ENCODE peak calls at places on chromosomes 7 and 10, in six cellular contexts. One of them, this sample, is unnamed.

GRCh38 chr7:2539031-2540028 is 16.0 kb downstream of the BRAT1 start:
- DNase-seq in suprapubic skin: peak; percentile 73
- DNase-seq in transverse colon: peak; percentile 6
- DNase-seq in sigmoid colon: peak; percentile 55
- DNase-seq in HepG2: no peak
- DNase-seq in K562: no peak
- DNase-seq in this sample: peak; percentile 77

GRCh38 chr10:58436071-58436470 is 50.9 kb downstream of the TFAM start:
- DNase-seq in K562: no peak
- DNase-seq in sigmoid colon: no peak
- DNase-seq in HepG2: no peak
- DNase-seq in transverse colon: no peak
- DNase-seq in suprapubic skin: no peak
- DNase-seq in this sample: no peak

GRCh38 chr7:94375167-94375566 is 19.5 kb upstream of the COL1A2 start:
- DNase-seq in sigmoid colon: peak; percentile 94
- DNase-seq in transverse colon: peak; percentile 38
- DNase-seq in suprapubic skin: no peak
- DNase-seq in K562: no peak
- DNase-seq in HepG2: no peak
- DNase-seq in this sample: no peak

GRCh38 chr7:41777894-41778596 is 75.2 kb upstream of the INHBA start:
- DNase-seq in sigmoid colon: no peak
- DNase-seq in K562: no peak
- DNase-seq in HepG2: no peak
- DNase-seq in transverse colon: no peak
- DNase-seq in suprapubic skin: no peak
- DNase-seq in this sample: peak; percentile 39

GRCh38 chr7:157573244-157573643 is 236.4 kb downstream of the DNAJB6 start:
- DNase-seq in HepG2: no peak
- DNase-seq in K562: no peak
- DNase-seq in sigmoid colon: peak; percentile 8
- DNase-seq in transverse colon: no peak
- DNase-seq in suprapubic skin: no peak
- DNase-seq in this sample: no peak

GRCh38 chr10:28769147-28769604 is 91.9 kb downstream of the BAMBI start:
- DNase-seq in suprapubic skin: no peak
- DNase-seq in transverse colon: no peak
- DNase-seq in sigmoid colon: no peak
- DNase-seq in HepG2: peak; percentile 86
- DNase-seq in K562: no peak
- DNase-seq in this sample: no peak

GRCh38 chr7:90624128-90624980 is 28.2 kb downstream of the CDK14 start:
- DNase-seq in transverse colon: no peak
- DNase-seq in suprapubic skin: no peak
- DNase-seq in K562: no peak
- DNase-seq in HepG2: no peak
- DNase-seq in sigmoid colon: no peak
- DNase-seq in this sample: no peak

GRCh38 chr7:139687980-139688632 is 89.7 kb downstream of the HIPK2 start:
- DNase-seq in sigmoid colon: no peak
- DNase-seq in K562: peak; percentile 85
- DNase-seq in suprapubic skin: no peak
- DNase-seq in transverse colon: no peak
- DNase-seq in HepG2: no peak
- DNase-seq in this sample: no peak

GRCh38 chr10:116972136-116972535 is 32.9 kb downstream of the SHTN1 start:
- DNase-seq in HepG2: no peak
- DNase-seq in K562: no peak
- DNase-seq in sigmoid colon: no peak
- DNase-seq in suprapubic skin: no peak
- DNase-seq in transverse colon: no peak
- DNase-seq in this sample: no peak

GRCh38 chr10:117134084-117135025 is 3.7 kb downstream of the VAX1 start:
- DNase-seq in HepG2: no peak
- DNase-seq in suprapubic skin: no peak
- DNase-seq in transverse colon: no peak
- DNase-seq in K562: no peak
- DNase-seq in sigmoid colon: no peak
- DNase-seq in this sample: peak; percentile 75

GRCh38 chr7:158410720-158411119 is 176.9 kb downstream of the PTPRN2 start:
- DNase-seq in suprapubic skin: peak; percentile 75
- DNase-seq in transverse colon: no peak
- DNase-seq in K562: no peak
- DNase-seq in sigmoid colon: peak; percentile 60
- DNase-seq in HepG2: no peak
- DNase-seq in this sample: no peak

GRCh38 chr10:86123304-86123703 is 243.3 kb downstream of the GRID1 start:
- DNase-seq in transverse colon: no peak
- DNase-seq in suprapubic skin: no peak
- DNase-seq in sigmoid colon: no peak
- DNase-seq in HepG2: no peak
- DNase-seq in K562: no peak
- DNase-seq in this sample: no peak

GRCh38 chr7:88306590-88307048 is at the start of gene STEAP4:
- DNase-seq in suprapubic skin: peak; percentile 93
- DNase-seq in HepG2: no peak
- DNase-seq in K562: no peak
- DNase-seq in sigmoid colon: peak; percentile 89
- DNase-seq in transverse colon: peak; percentile 83
- DNase-seq in this sample: peak; percentile 94

GRCh38 chr10:126376956-126377355 is 11.3 kb downstream of the ADAM12 start:
- DNase-seq in K562: no peak
- DNase-seq in sigmoid colon: no peak
- DNase-seq in HepG2: no peak
- DNase-seq in transverse colon: no peak
- DNase-seq in suprapubic skin: no peak
- DNase-seq in this sample: no peak

GRCh38 chr7:974820-975681 is at the start of gene COX19:
- DNase-seq in suprapubic skin: peak; percentile 95
- DNase-seq in K562: peak; percentile 96
- DNase-seq in HepG2: peak; percentile 75
- DNase-seq in transverse colon: peak; percentile 93
- DNase-seq in sigmoid colon: peak; percentile 94
- DNase-seq in this sample: peak; percentile 92

GRCh38 chr7:1480670-1481069 is 21.4 kb upstream of the MICALL2 start:
- DNase-seq in HepG2: no peak
- DNase-seq in K562: no peak
- DNase-seq in suprapubic skin: no peak
- DNase-seq in transverse colon: no peak
- DNase-seq in sigmoid colon: no peak
- DNase-seq in this sample: no peak

GRCh38 chr10:78968960-78969359 is 99.8 kb upstream of the ZMIZ1 start:
- DNase-seq in suprapubic skin: no peak
- DNase-seq in HepG2: no peak
- DNase-seq in transverse colon: no peak
- DNase-seq in K562: no peak
- DNase-seq in sigmoid colon: no peak
- DNase-seq in this sample: no peak

DNA sequence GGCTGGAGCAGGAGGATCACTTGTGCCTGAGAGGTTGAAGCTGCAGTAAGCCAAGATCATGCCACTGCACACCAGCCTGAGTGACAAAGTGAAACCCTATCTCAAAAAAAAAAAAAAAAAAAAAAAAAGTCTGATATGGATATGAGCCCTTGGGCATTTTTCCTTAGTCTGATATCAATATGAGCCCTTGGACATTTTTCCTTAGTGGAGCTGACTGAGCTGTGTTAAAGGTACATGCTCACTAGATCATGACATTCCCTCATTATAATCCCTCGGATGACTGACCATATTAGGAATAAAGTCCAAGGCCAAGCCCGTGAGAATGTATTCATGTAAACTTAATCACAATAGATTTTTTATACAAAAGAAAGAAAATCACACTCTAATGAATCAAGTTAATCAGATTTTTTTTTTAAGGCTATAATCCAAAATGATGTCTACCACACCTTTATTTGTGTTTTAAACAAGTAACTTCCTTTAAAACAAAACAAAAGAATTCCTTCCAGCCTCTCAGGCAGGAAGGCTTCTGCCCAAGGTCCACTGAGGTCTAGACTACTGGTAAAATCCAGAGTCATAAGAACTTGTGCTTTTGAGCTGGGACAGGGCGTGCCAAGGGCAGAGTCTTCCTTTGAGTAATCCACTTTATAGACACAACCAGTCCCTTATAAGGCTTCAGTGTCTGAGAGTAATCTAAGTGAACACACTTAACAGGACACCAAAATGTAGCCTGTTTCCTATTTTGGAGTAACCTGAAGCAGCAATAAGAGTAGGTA is 5.5 kb downstream of the PPA1 start:
- DNase-seq in HepG2: peak; percentile 20
- DNase-seq in suprapubic skin: no peak
- DNase-seq in transverse colon: peak; percentile 80
- DNase-seq in K562: no peak
- DNase-seq in sigmoid colon: no peak
- DNase-seq in this sample: no peak
- TF ChIP-seq EP300 in HepG2: no peak
- TF ChIP-seq EP300 in suprapubic skin: no peak
- TF ChIP-seq EP300 in transverse colon: no peak
- TF ChIP-seq EP300 in K562: no peak
- TF ChIP-seq EP300 in sigmoid colon: no peak
- TF ChIP-seq EP300 in this sample: no peak

GRCh38 chr10:44982114-44982460 is 3.5 kb upstream of the DEPP1 start:
- DNase-seq in sigmoid colon: peak; percentile 72
- DNase-seq in suprapubic skin: peak; percentile 74
- DNase-seq in K562: no peak
- DNase-seq in transverse colon: no peak
- DNase-seq in HepG2: no peak
- DNase-seq in this sample: peak; percentile 39

GRCh38 chr10:44978570-44979280 is at the start of gene DEPP1:
- DNase-seq in K562: peak; percentile 90
- DNase-seq in transverse colon: peak; percentile 94
- DNase-seq in suprapubic skin: peak; percentile 92
- DNase-seq in sigmoid colon: peak; percentile 98
- DNase-seq in HepG2: peak; percentile 95
- DNase-seq in this sample: peak; percentile 96

GRCh38 chr10:44979281-44980181 is 922 bp upstream of the DEPP1 start:
- DNase-seq in suprapubic skin: peak; percentile 73
- DNase-seq in K562: no peak
- DNase-seq in HepG2: no peak
- DNase-seq in sigmoid colon: peak; percentile 66
- DNase-seq in transverse colon: no peak
- DNase-seq in this sample: no peak

GRCh38 chr10:44981172-44982113 is 2.8 kb upstream of the DEPP1 start:
- DNase-seq in sigmoid colon: peak; percentile 83
- DNase-seq in K562: no peak
- DNase-seq in transverse colon: no peak
- DNase-seq in suprapubic skin: no peak
- DNase-seq in HepG2: peak; percentile 86
- DNase-seq in this sample: no peak

GRCh38 chr10:44980309-44981171 is 1.9 kb upstream of the DEPP1 start:
- DNase-seq in suprapubic skin: peak; percentile 80
- DNase-seq in sigmoid colon: peak; percentile 66
- DNase-seq in transverse colon: no peak
- DNase-seq in HepG2: peak; percentile 97
- DNase-seq in K562: no peak
- DNase-seq in this sample: peak; percentile 18
- H3K4me1 ChIP-seq in suprapubic skin: peaks cover 48% of the 10 kb centered on the region
- H3K4me1 ChIP-seq in sigmoid colon: peaks cover 77% of the 10 kb centered on the region
- H3K4me1 ChIP-seq in transverse colon: peaks cover 35% of the 10 kb centered on the region
- H3K4me1 ChIP-seq in HepG2: peaks cover 72% of the 10 kb centered on the region
- H3K4me1 ChIP-seq in K562: peaks cover 39% of the 10 kb centered on the region
- H3K4me1 ChIP-seq in this sample: peaks cover 71% of the 10 kb centered on the region

GRCh38 chr10:101781655-101781983 is 1.6 kb downstream of the NPM3 start:
- DNase-seq in transverse colon: no peak
- DNase-seq in sigmoid colon: peak; percentile 43
- DNase-seq in suprapubic skin: no peak
- DNase-seq in HepG2: no peak
- DNase-seq in K562: no peak
- DNase-seq in this sample: no peak

GRCh38 chr10:101784558-101784957 is 1.3 kb upstream of the NPM3 start:
- DNase-seq in sigmoid colon: no peak
- DNase-seq in K562: no peak
- DNase-seq in HepG2: no peak
- DNase-seq in transverse colon: no peak
- DNase-seq in suprapubic skin: no peak
- DNase-seq in this sample: no peak

GRCh38 chr10:101783736-101784118 is 481 bp upstream of the NPM3 start:
- DNase-seq in K562: no peak
- DNase-seq in transverse colon: no peak
- DNase-seq in HepG2: no peak
- DNase-seq in suprapubic skin: no peak
- DNase-seq in sigmoid colon: no peak
- DNase-seq in this sample: no peak

GRCh38 chr10:101781984-101782810 is 1.0 kb downstream of the NPM3 start:
- DNase-seq in sigmoid colon: peak; percentile 61
- DNase-seq in HepG2: no peak
- DNase-seq in transverse colon: no peak
- DNase-seq in suprapubic skin: no peak
- DNase-seq in K562: peak; percentile 17
- DNase-seq in this sample: no peak

GRCh38 chr10:101782811-101783735 is at the start of gene NPM3:
- DNase-seq in transverse colon: peak; percentile 86
- DNase-seq in K562: peak; percentile 83
- DNase-seq in suprapubic skin: peak; percentile 94
- DNase-seq in HepG2: peak; percentile 76
- DNase-seq in sigmoid colon: peak; percentile 91
- DNase-seq in this sample: peak; percentile 90
- TF ChIP-seq POLR2AphosphoS5 in transverse colon: peak; percentile 11
- TF ChIP-seq POLR2AphosphoS5 in K562: peak; percentile 38
- TF ChIP-seq POLR2AphosphoS5 in suprapubic skin: no peak
- TF ChIP-seq POLR2AphosphoS5 in HepG2: peak; percentile 80
- TF ChIP-seq POLR2AphosphoS5 in sigmoid colon: peak; percentile 60
- TF ChIP-seq POLR2AphosphoS5 in this sample: peak; percentile 43

GRCh38 chr7:70405241-70405640 is 726.7 kb upstream of the GALNT17 start:
- DNase-seq in sigmoid colon: no peak
- DNase-seq in K562: no peak
- DNase-seq in HepG2: no peak
- DNase-seq in transverse colon: no peak
- DNase-seq in suprapubic skin: no peak
- DNase-seq in this sample: no peak
- TF ChIP-seq EP300 in sigmoid colon: no peak
- TF ChIP-seq EP300 in K562: no peak
- TF ChIP-seq EP300 in HepG2: no peak
- TF ChIP-seq EP300 in transverse colon: no peak
- TF ChIP-seq EP300 in suprapubic skin: no peak
- TF ChIP-seq EP300 in this sample: no peak

GRCh38 chr7:112880786-112881418 is 90.7 kb upstream of the TMEM168 start:
- DNase-seq in HepG2: no peak
- DNase-seq in K562: no peak
- DNase-seq in suprapubic skin: no peak
- DNase-seq in transverse colon: no peak
- DNase-seq in sigmoid colon: no peak
- DNase-seq in this sample: no peak
- H3K4me1 ChIP-seq in HepG2: peaks cover 6% of the 10 kb centered on the region
- H3K4me1 ChIP-seq in K562: no peaks in the 10 kb centered on the region
- H3K4me1 ChIP-seq in suprapubic skin: peaks cover 3% of the 10 kb centered on the region
- H3K4me1 ChIP-seq in transverse colon: no peaks in the 10 kb centered on the region
- H3K4me1 ChIP-seq in sigmoid colon: no peaks in the 10 kb centered on the region
- H3K4me1 ChIP-seq in this sample: no peaks in the 10 kb centered on the region